ENCODE peak calls at places on chromosomes 3 and 15, in seven cellular contexts. G is body of pancreas, Z is A673, V is RWPE2, S is IMR-90, P is astrocyte of the spinal cord, U is cardiac fibroblast. Q is an unnamed sample.

GRCh38 chr3:172334743-172335142 is 113.5 kb downstream of the GHSR start:
- DNase-seq in G (no peak), Z (no peak), V (no peak), S (no peak), P (no peak), U (no peak), Q (no peak)

GRCh38 chr15:76158250-76158649 is 98.5 kb downstream of the TMEM266 start:
- DNase-seq in G (no peak), Z (no peak), V (no peak), S (no peak), P (no peak), U (no peak), Q (no peak)

GRCh38 chr3:38640661-38641441 is 8.6 kb downstream of the SCN5A start:
- DNase-seq in G (no peak), Z (no peak), V (peak; percentile 23), S (no peak), P (no peak), U (no peak), Q (no peak)

GRCh38 chr15:76342382-76343201 is 6.0 kb downstream of the ISL2 start:
- DNase-seq in G (no peak), Z (no peak), V (no peak), S (no peak), P (no peak), U (no peak), Q (no peak)

GRCh38 chr3:54309601-54310000 is 187.2 kb downstream of the CACNA2D3 start:
- DNase-seq in G (no peak), Z (no peak), V (no peak), S (no peak), P (no peak), U (no peak), Q (no peak)

GRCh38 chr3:193870376-193871092 is 265.4 kb upstream of the HES1 start:
- DNase-seq in G (no peak), Z (no peak), V (no peak), S (peak; percentile 12), P (no peak), U (no peak), Q (no peak)

GRCh38 chr3:134197681-134198261 is 52.9 kb downstream of the RYK start:
- DNase-seq in G (no peak), Z (peak; percentile 79), V (no peak), S (peak; percentile 83), P (peak; percentile 80), U (peak; percentile 83), Q (peak; percentile 11)

GRCh38 chr3:187012609-187013051 is 82.3 kb downstream of the ST6GAL1 start:
- DNase-seq in G (no peak), Z (no peak), V (no peak), S (peak; percentile 64), P (no peak), U (peak; percentile 36), Q (peak; percentile 14)

GRCh38 chr15:91465696-91466095 is 365.6 kb downstream of the SV2B start:
- DNase-seq in G (peak; percentile 21), Z (no peak), V (no peak), S (no peak), P (no peak), U (no peak), Q (no peak)

GRCh38 chr15:24857777-24858176 is 97.0 kb upstream of the SNRPN start:
- DNase-seq in G (no peak), Z (no peak), V (no peak), S (peak; percentile 61), P (peak; percentile 12), U (no peak), Q (no peak)

GRCh38 chr15:24857094-24857437 is 97.7 kb upstream of the SNRPN start:
- DNase-seq in G (no peak), Z (no peak), V (no peak), S (peak; percentile 15), P (no peak), U (no peak), Q (no peak)

GRCh38 chr15:24858737-24859601 is 95.8 kb upstream of the SNRPN start:
- DNase-seq in G (no peak), Z (no peak), V (no peak), S (peak; percentile 78), P (peak; percentile 29), U (no peak), Q (no peak)

GRCh38 chr15:24861014-24861690 is 93.6 kb upstream of the SNRPN start:
- DNase-seq in G (no peak), Z (no peak), V (no peak), S (peak; percentile 46), P (no peak), U (no peak), Q (no peak)

GRCh38 chr15:24856397-24857093 is 98.2 kb upstream of the SNRPN start:
- DNase-seq in G (no peak), Z (no peak), V (no peak), S (peak; percentile 79), P (peak; percentile 62), U (no peak), Q (peak; percentile 85)
- TF ChIP-seq CTCF in G (no peak), Z (no peak), V (no peak), S (no peak), P (peak; percentile 6), U (no peak), Q (no peak)

GRCh38 chr3:144444061-144444460 is 472.4 kb downstream of the DIPK2A start:
- DNase-seq in G (no peak), Z (no peak), V (no peak), S (no peak), P (no peak), U (no peak), Q (no peak)
- TF ChIP-seq CTCF in G (no peak), Z (no peak), V (no peak), S (no peak), P (no peak), U (no peak), Q (no peak)

GRCh38 chr3:167184511-167184910 is 195.6 kb downstream of the ZBBX start:
- DNase-seq in G (no peak), Z (no peak), V (no peak), S (no peak), P (no peak), U (no peak), Q (no peak)
- TF ChIP-seq CTCF in G (no peak), Z (no peak), V (peak; percentile 23), S (no peak), P (no peak), U (no peak), Q (no peak)

GRCh38 chr3:122982202-122983185 is 45.1 kb downstream of the SEMA5B start:
- DNase-seq in G (no peak), Z (peak; percentile 92), V (no peak), S (no peak), P (no peak), U (no peak), Q (peak; percentile 16)
- TF ChIP-seq CTCF in G (no peak), Z (no peak), V (no peak), S (no peak), P (no peak), U (no peak), Q (no peak)

GRCh38 chr3:23761440-23761896 is 44.3 kb upstream of the UBE2E1 start:
- DNase-seq in G (no peak), Z (peak; percentile 63), V (no peak), S (peak; percentile 55), P (peak; percentile 28), U (peak; percentile 62), Q (peak; percentile 31)
- TF ChIP-seq CTCF in G (no peak), Z (peak; percentile 56), V (peak; percentile 38), S (peak; percentile 48), P (peak; percentile 40), U (peak; percentile 40), Q (peak; percentile 24)

GRCh38 chr3:22091329-22091728 is 340.3 kb upstream of the ZNF385D start:
- DNase-seq in G (no peak), Z (no peak), V (no peak), S (no peak), P (no peak), U (no peak), Q (no peak)

GRCh38 chr3:22089284-22089683 is 338.3 kb upstream of the ZNF385D start:
- DNase-seq in G (peak; percentile 33), Z (peak; percentile 1), V (no peak), S (peak; percentile 1), P (peak; percentile 19), U (peak; percentile 50), Q (peak; percentile 7)
- TF ChIP-seq CTCF in G (peak; percentile 10), Z (peak; percentile 37), V (peak; percentile 70), S (peak; percentile 39), P (peak; percentile 54), U (peak; percentile 46), Q (peak; percentile 26)

GRCh38 chr3:143119974-143120715 is 574 bp downstream of the CHST2 start:
- DNase-seq in G (no peak), Z (peak; percentile 33), V (no peak), S (no peak), P (peak; percentile 49), U (peak; percentile 49), Q (peak; percentile 51)
- TF ChIP-seq CTCF in G (no peak), Z (no peak), V (no peak), S (no peak), P (peak; percentile 1), U (no peak), Q (no peak)

DNA sequence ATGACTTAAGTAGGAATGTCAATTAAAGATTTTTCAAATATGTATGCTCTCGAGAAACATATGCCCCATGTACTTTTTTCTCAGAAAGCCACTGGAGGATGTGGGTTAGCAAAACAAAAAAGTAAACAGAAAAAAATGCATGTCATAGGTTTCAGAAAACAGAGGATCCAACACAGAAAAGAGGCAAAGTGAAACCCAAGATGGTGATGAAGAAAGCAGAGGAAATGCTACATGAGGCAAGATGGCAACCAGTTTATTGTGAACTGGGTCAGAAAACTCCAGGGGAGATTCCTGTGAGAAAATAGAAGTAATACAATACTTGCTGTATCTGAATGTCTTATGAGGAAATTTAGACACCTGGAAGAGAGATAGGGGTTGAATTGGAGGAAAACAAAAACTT is 30.8 kb upstream of the EOMES start:
- DNase-seq in G (no peak), Z (no peak), V (no peak), S (no peak), P (no peak), U (no peak), Q (no peak)
- TF ChIP-seq CTCF in G (no peak), Z (no peak), V (no peak), S (no peak), P (no peak), U (no peak), Q (no peak)

Q was measured in endothelial cell.